ENCODE peak calls at places on chromosomes 2 and 18, in nine cellular contexts. One of them, this sample, is unnamed.
A peak's percentile ranks its signal among the peaks of the same experiment; 100 is the strongest.

GRCh38 chr2:240820607-240821428 is 799 bp upstream of the KIF1A start:
- DNase-seq in endodermal cell: peak; percentile 88
- DNase-seq in iris pigment epithelial cell: no peak
- DNase-seq in NCI-H2029: peak; percentile 54
- DNase-seq in activated effector memory CD4-positive, alpha-beta T cell treated with Interleukin-2 at 50 U/mL for 16 hours: no peak
- DNase-seq in effector memory CD8-positive, alpha-beta T cell: no peak
- DNase-seq in NCI-H2171: peak; percentile 48
- DNase-seq in CD4-positive, CD25-positive, alpha-beta regulatory T cell: no peak
- DNase-seq in upper lobe of right lung: no peak
- DNase-seq in this sample: peak; percentile 92

GRCh38 chr2:99692785-99693184 is 203.0 kb upstream of the REV1 start:
- DNase-seq in endodermal cell: peak; percentile 62
- DNase-seq in iris pigment epithelial cell: no peak
- DNase-seq in NCI-H2029: no peak
- DNase-seq in activated effector memory CD4-positive, alpha-beta T cell treated with Interleukin-2 at 50 U/mL for 16 hours: no peak
- DNase-seq in effector memory CD8-positive, alpha-beta T cell: no peak
- DNase-seq in NCI-H2171: no peak
- DNase-seq in CD4-positive, CD25-positive, alpha-beta regulatory T cell: no peak
- DNase-seq in upper lobe of right lung: no peak
- DNase-seq in this sample: peak; percentile 56

GRCh38 chr2:71894266-71894665 is 253.4 kb downstream of the CYP26B1 start:
- DNase-seq in endodermal cell: peak; percentile 62
- DNase-seq in iris pigment epithelial cell: no peak
- DNase-seq in NCI-H2029: no peak
- DNase-seq in activated effector memory CD4-positive, alpha-beta T cell treated with Interleukin-2 at 50 U/mL for 16 hours: no peak
- DNase-seq in effector memory CD8-positive, alpha-beta T cell: no peak
- DNase-seq in NCI-H2171: no peak
- DNase-seq in CD4-positive, CD25-positive, alpha-beta regulatory T cell: no peak
- DNase-seq in upper lobe of right lung: no peak
- DNase-seq in this sample: peak; percentile 76

GRCh38 chr2:45170976-45171514 is 161.8 kb upstream of the SIX2 start:
- DNase-seq in endodermal cell: no peak
- DNase-seq in iris pigment epithelial cell: no peak
- DNase-seq in NCI-H2029: no peak
- DNase-seq in activated effector memory CD4-positive, alpha-beta T cell treated with Interleukin-2 at 50 U/mL for 16 hours: no peak
- DNase-seq in effector memory CD8-positive, alpha-beta T cell: no peak
- DNase-seq in NCI-H2171: no peak
- DNase-seq in CD4-positive, CD25-positive, alpha-beta regulatory T cell: no peak
- DNase-seq in upper lobe of right lung: no peak
- DNase-seq in this sample: peak; percentile 34

GRCh38 chr2:9519250-9519649 is 36.4 kb downstream of the ADAM17 start:
- DNase-seq in endodermal cell: no peak
- DNase-seq in iris pigment epithelial cell: peak; percentile 65
- DNase-seq in NCI-H2029: no peak
- DNase-seq in activated effector memory CD4-positive, alpha-beta T cell treated with Interleukin-2 at 50 U/mL for 16 hours: no peak
- DNase-seq in effector memory CD8-positive, alpha-beta T cell: no peak
- DNase-seq in NCI-H2171: no peak
- DNase-seq in CD4-positive, CD25-positive, alpha-beta regulatory T cell: no peak
- DNase-seq in upper lobe of right lung: no peak
- DNase-seq in this sample: no peak

GRCh38 chr2:85777441-85777861 is 23.7 kb downstream of the ATOH8 start:
- DNase-seq in endodermal cell: no peak
- DNase-seq in iris pigment epithelial cell: no peak
- DNase-seq in NCI-H2029: no peak
- DNase-seq in activated effector memory CD4-positive, alpha-beta T cell treated with Interleukin-2 at 50 U/mL for 16 hours: no peak
- DNase-seq in effector memory CD8-positive, alpha-beta T cell: no peak
- DNase-seq in NCI-H2171: no peak
- DNase-seq in CD4-positive, CD25-positive, alpha-beta regulatory T cell: no peak
- DNase-seq in upper lobe of right lung: no peak
- DNase-seq in this sample: no peak

GRCh38 chr18:68426731-68427315 is 288.1 kb downstream of the TMX3 start:
- DNase-seq in endodermal cell: no peak
- DNase-seq in iris pigment epithelial cell: peak; percentile 45
- DNase-seq in NCI-H2029: no peak
- DNase-seq in activated effector memory CD4-positive, alpha-beta T cell treated with Interleukin-2 at 50 U/mL for 16 hours: no peak
- DNase-seq in effector memory CD8-positive, alpha-beta T cell: no peak
- DNase-seq in NCI-H2171: no peak
- DNase-seq in CD4-positive, CD25-positive, alpha-beta regulatory T cell: no peak
- DNase-seq in upper lobe of right lung: no peak
- DNase-seq in this sample: no peak

GRCh38 chr2:54787760-54788366 is 64.4 kb downstream of the EML6 start:
- DNase-seq in endodermal cell: no peak
- DNase-seq in iris pigment epithelial cell: no peak
- DNase-seq in NCI-H2029: no peak
- DNase-seq in activated effector memory CD4-positive, alpha-beta T cell treated with Interleukin-2 at 50 U/mL for 16 hours: no peak
- DNase-seq in effector memory CD8-positive, alpha-beta T cell: no peak
- DNase-seq in NCI-H2171: no peak
- DNase-seq in CD4-positive, CD25-positive, alpha-beta regulatory T cell: no peak
- DNase-seq in upper lobe of right lung: no peak
- DNase-seq in this sample: no peak

GRCh38 chr2:98839292-98839691 is 96.7 kb downstream of the CRACDL start:
- DNase-seq in endodermal cell: no peak
- DNase-seq in iris pigment epithelial cell: peak; percentile 59
- DNase-seq in NCI-H2029: no peak
- DNase-seq in activated effector memory CD4-positive, alpha-beta T cell treated with Interleukin-2 at 50 U/mL for 16 hours: no peak
- DNase-seq in effector memory CD8-positive, alpha-beta T cell: no peak
- DNase-seq in NCI-H2171: no peak
- DNase-seq in CD4-positive, CD25-positive, alpha-beta regulatory T cell: no peak
- DNase-seq in upper lobe of right lung: no peak
- DNase-seq in this sample: no peak

GRCh38 chr2:23330214-23330613 is 54.8 kb upstream of the KLHL29 start:
- DNase-seq in endodermal cell: peak; percentile 94
- DNase-seq in iris pigment epithelial cell: peak; percentile 21
- DNase-seq in NCI-H2029: no peak
- DNase-seq in activated effector memory CD4-positive, alpha-beta T cell treated with Interleukin-2 at 50 U/mL for 16 hours: no peak
- DNase-seq in effector memory CD8-positive, alpha-beta T cell: no peak
- DNase-seq in NCI-H2171: no peak
- DNase-seq in CD4-positive, CD25-positive, alpha-beta regulatory T cell: peak; percentile 3
- DNase-seq in upper lobe of right lung: no peak
- DNase-seq in this sample: peak; percentile 87

GRCh38 chr2:219542931-219543595 is 546 bp downstream of the CHPF start:
- DNase-seq in endodermal cell: no peak
- DNase-seq in iris pigment epithelial cell: peak; percentile 47
- DNase-seq in NCI-H2029: no peak
- DNase-seq in activated effector memory CD4-positive, alpha-beta T cell treated with Interleukin-2 at 50 U/mL for 16 hours: no peak
- DNase-seq in effector memory CD8-positive, alpha-beta T cell: peak; percentile 46
- DNase-seq in NCI-H2171: peak; percentile 46
- DNase-seq in CD4-positive, CD25-positive, alpha-beta regulatory T cell: peak; percentile 61
- DNase-seq in upper lobe of right lung: peak; percentile 77
- DNase-seq in this sample: peak; percentile 85

GRCh38 chr18:73366713-73367112 is 498.9 kb upstream of the NETO1 start:
- DNase-seq in endodermal cell: no peak
- DNase-seq in iris pigment epithelial cell: no peak
- DNase-seq in NCI-H2029: no peak
- DNase-seq in activated effector memory CD4-positive, alpha-beta T cell treated with Interleukin-2 at 50 U/mL for 16 hours: no peak
- DNase-seq in effector memory CD8-positive, alpha-beta T cell: no peak
- DNase-seq in NCI-H2171: no peak
- DNase-seq in CD4-positive, CD25-positive, alpha-beta regulatory T cell: no peak
- DNase-seq in upper lobe of right lung: no peak
- DNase-seq in this sample: no peak

GRCh38 chr2:216735086-216735485 is 39.7 kb upstream of the IGFBP5 start:
- DNase-seq in endodermal cell: no peak
- DNase-seq in iris pigment epithelial cell: peak; percentile 60
- DNase-seq in NCI-H2029: no peak
- DNase-seq in activated effector memory CD4-positive, alpha-beta T cell treated with Interleukin-2 at 50 U/mL for 16 hours: no peak
- DNase-seq in effector memory CD8-positive, alpha-beta T cell: no peak
- DNase-seq in NCI-H2171: peak; percentile 55
- DNase-seq in CD4-positive, CD25-positive, alpha-beta regulatory T cell: no peak
- DNase-seq in upper lobe of right lung: no peak
- DNase-seq in this sample: no peak

GRCh38 chr18:31631526-31631925 is 39.8 kb downstream of the TTR start:
- DNase-seq in endodermal cell: no peak
- DNase-seq in iris pigment epithelial cell: no peak
- DNase-seq in NCI-H2029: no peak
- DNase-seq in activated effector memory CD4-positive, alpha-beta T cell treated with Interleukin-2 at 50 U/mL for 16 hours: no peak
- DNase-seq in effector memory CD8-positive, alpha-beta T cell: no peak
- DNase-seq in NCI-H2171: no peak
- DNase-seq in CD4-positive, CD25-positive, alpha-beta regulatory T cell: no peak
- DNase-seq in upper lobe of right lung: no peak
- DNase-seq in this sample: no peak

GRCh38 chr2:85655961-85656403 is 12.0 kb downstream of the SFTPB start:
- DNase-seq in endodermal cell: no peak
- DNase-seq in iris pigment epithelial cell: no peak
- DNase-seq in NCI-H2029: no peak
- DNase-seq in activated effector memory CD4-positive, alpha-beta T cell treated with Interleukin-2 at 50 U/mL for 16 hours: no peak
- DNase-seq in effector memory CD8-positive, alpha-beta T cell: no peak
- DNase-seq in NCI-H2171: no peak
- DNase-seq in CD4-positive, CD25-positive, alpha-beta regulatory T cell: no peak
- DNase-seq in upper lobe of right lung: peak; percentile 73
- DNase-seq in this sample: no peak

GRCh38 chr2:240249423-240250149 is 109.1 kb upstream of the OTOS start:
- DNase-seq in endodermal cell: peak; percentile 52
- DNase-seq in iris pigment epithelial cell: no peak
- DNase-seq in NCI-H2029: no peak
- DNase-seq in activated effector memory CD4-positive, alpha-beta T cell treated with Interleukin-2 at 50 U/mL for 16 hours: no peak
- DNase-seq in effector memory CD8-positive, alpha-beta T cell: no peak
- DNase-seq in NCI-H2171: no peak
- DNase-seq in CD4-positive, CD25-positive, alpha-beta regulatory T cell: no peak
- DNase-seq in upper lobe of right lung: peak; percentile 64
- DNase-seq in this sample: peak; percentile 32

GRCh38 chr2:153477096-153477555 is 1.4 kb downstream of the RPRM start:
- DNase-seq in endodermal cell: peak; percentile 89
- DNase-seq in iris pigment epithelial cell: no peak
- DNase-seq in NCI-H2029: peak; percentile 59
- DNase-seq in activated effector memory CD4-positive, alpha-beta T cell treated with Interleukin-2 at 50 U/mL for 16 hours: no peak
- DNase-seq in effector memory CD8-positive, alpha-beta T cell: no peak
- DNase-seq in NCI-H2171: peak; percentile 88
- DNase-seq in CD4-positive, CD25-positive, alpha-beta regulatory T cell: no peak
- DNase-seq in upper lobe of right lung: no peak
- DNase-seq in this sample: peak; percentile 66

GRCh38 chr18:61950371-61950770 is 57.6 kb upstream of the RNF152 start:
- DNase-seq in endodermal cell: no peak
- DNase-seq in iris pigment epithelial cell: no peak
- DNase-seq in NCI-H2029: no peak
- DNase-seq in activated effector memory CD4-positive, alpha-beta T cell treated with Interleukin-2 at 50 U/mL for 16 hours: no peak
- DNase-seq in effector memory CD8-positive, alpha-beta T cell: no peak
- DNase-seq in NCI-H2171: no peak
- DNase-seq in CD4-positive, CD25-positive, alpha-beta regulatory T cell: no peak
- DNase-seq in upper lobe of right lung: no peak
- DNase-seq in this sample: no peak

GRCh38 chr2:109479804-109480203 is 134.0 kb downstream of the SEPTIN10 start:
- DNase-seq in endodermal cell: no peak
- DNase-seq in iris pigment epithelial cell: no peak
- DNase-seq in NCI-H2029: no peak
- DNase-seq in activated effector memory CD4-positive, alpha-beta T cell treated with Interleukin-2 at 50 U/mL for 16 hours: no peak
- DNase-seq in effector memory CD8-positive, alpha-beta T cell: no peak
- DNase-seq in NCI-H2171: no peak
- DNase-seq in CD4-positive, CD25-positive, alpha-beta regulatory T cell: no peak
- DNase-seq in upper lobe of right lung: no peak
- DNase-seq in this sample: no peak

GRCh38 chr18:23967321-23968089 is 47.0 kb upstream of the TTC39C start:
- DNase-seq in endodermal cell: no peak
- DNase-seq in iris pigment epithelial cell: no peak
- DNase-seq in NCI-H2029: no peak
- DNase-seq in activated effector memory CD4-positive, alpha-beta T cell treated with Interleukin-2 at 50 U/mL for 16 hours: peak; percentile 18
- DNase-seq in effector memory CD8-positive, alpha-beta T cell: peak; percentile 37
- DNase-seq in NCI-H2171: no peak
- DNase-seq in CD4-positive, CD25-positive, alpha-beta regulatory T cell: peak; percentile 72
- DNase-seq in upper lobe of right lung: no peak
- DNase-seq in this sample: no peak

GRCh38 chr2:6748399-6748798 is 117.3 kb downstream of the CMPK2 start:
- DNase-seq in endodermal cell: no peak
- DNase-seq in iris pigment epithelial cell: no peak
- DNase-seq in NCI-H2029: no peak
- DNase-seq in activated effector memory CD4-positive, alpha-beta T cell treated with Interleukin-2 at 50 U/mL for 16 hours: no peak
- DNase-seq in effector memory CD8-positive, alpha-beta T cell: no peak
- DNase-seq in NCI-H2171: no peak
- DNase-seq in CD4-positive, CD25-positive, alpha-beta regulatory T cell: no peak
- DNase-seq in upper lobe of right lung: no peak
- DNase-seq in this sample: no peak

GRCh38 chr2:238632181-238633060 is 205.7 kb downstream of the ASB1 start:
- DNase-seq in endodermal cell: no peak
- DNase-seq in iris pigment epithelial cell: no peak
- DNase-seq in NCI-H2029: no peak
- DNase-seq in activated effector memory CD4-positive, alpha-beta T cell treated with Interleukin-2 at 50 U/mL for 16 hours: no peak
- DNase-seq in effector memory CD8-positive, alpha-beta T cell: no peak
- DNase-seq in NCI-H2171: no peak
- DNase-seq in CD4-positive, CD25-positive, alpha-beta regulatory T cell: no peak
- DNase-seq in upper lobe of right lung: no peak
- DNase-seq in this sample: no peak

GRCh38 chr2:14516844-14517243 is 115.7 kb upstream of the LRATD1 start:
- DNase-seq in endodermal cell: no peak
- DNase-seq in iris pigment epithelial cell: peak; percentile 96
- DNase-seq in NCI-H2029: no peak
- DNase-seq in activated effector memory CD4-positive, alpha-beta T cell treated with Interleukin-2 at 50 U/mL for 16 hours: no peak
- DNase-seq in effector memory CD8-positive, alpha-beta T cell: no peak
- DNase-seq in NCI-H2171: no peak
- DNase-seq in CD4-positive, CD25-positive, alpha-beta regulatory T cell: no peak
- DNase-seq in upper lobe of right lung: no peak
- DNase-seq in this sample: no peak

GRCh38 chr2:11753452-11753885 is 7.0 kb downstream of the LPIN1 start:
- DNase-seq in endodermal cell: no peak
- DNase-seq in iris pigment epithelial cell: no peak
- DNase-seq in NCI-H2029: peak; percentile 90
- DNase-seq in activated effector memory CD4-positive, alpha-beta T cell treated with Interleukin-2 at 50 U/mL for 16 hours: no peak
- DNase-seq in effector memory CD8-positive, alpha-beta T cell: no peak
- DNase-seq in NCI-H2171: no peak
- DNase-seq in CD4-positive, CD25-positive, alpha-beta regulatory T cell: peak; percentile 80
- DNase-seq in upper lobe of right lung: peak; percentile 74
- DNase-seq in this sample: no peak

GRCh38 chr18:28875059-28875458 is 698.1 kb upstream of the CDH2 start:
- DNase-seq in endodermal cell: no peak
- DNase-seq in iris pigment epithelial cell: peak; percentile 25
- DNase-seq in NCI-H2029: no peak
- DNase-seq in activated effector memory CD4-positive, alpha-beta T cell treated with Interleukin-2 at 50 U/mL for 16 hours: no peak
- DNase-seq in effector memory CD8-positive, alpha-beta T cell: no peak
- DNase-seq in NCI-H2171: no peak
- DNase-seq in CD4-positive, CD25-positive, alpha-beta regulatory T cell: no peak
- DNase-seq in upper lobe of right lung: no peak
- DNase-seq in this sample: no peak

GRCh38 chr2:196500686-196501431 is 138.7 kb upstream of the CCDC150 start:
- DNase-seq in endodermal cell: no peak
- DNase-seq in iris pigment epithelial cell: peak; percentile 60
- DNase-seq in NCI-H2029: no peak
- DNase-seq in activated effector memory CD4-positive, alpha-beta T cell treated with Interleukin-2 at 50 U/mL for 16 hours: no peak
- DNase-seq in effector memory CD8-positive, alpha-beta T cell: no peak
- DNase-seq in NCI-H2171: no peak
- DNase-seq in CD4-positive, CD25-positive, alpha-beta regulatory T cell: no peak
- DNase-seq in upper lobe of right lung: no peak
- DNase-seq in this sample: no peak

GRCh38 chr18:70289351-70290330 is 796 bp downstream of the SOCS6 start:
- DNase-seq in endodermal cell: peak; percentile 76
- DNase-seq in iris pigment epithelial cell: peak; percentile 50
- DNase-seq in NCI-H2029: no peak
- DNase-seq in activated effector memory CD4-positive, alpha-beta T cell treated with Interleukin-2 at 50 U/mL for 16 hours: no peak
- DNase-seq in effector memory CD8-positive, alpha-beta T cell: no peak
- DNase-seq in NCI-H2171: peak; percentile 16
- DNase-seq in CD4-positive, CD25-positive, alpha-beta regulatory T cell: peak; percentile 6
- DNase-seq in upper lobe of right lung: peak; percentile 77
- DNase-seq in this sample: peak; percentile 86

GRCh38 chr2:160652236-160652635 is 158.6 kb upstream of the RBMS1 start:
- DNase-seq in endodermal cell: no peak
- DNase-seq in iris pigment epithelial cell: peak; percentile 23
- DNase-seq in NCI-H2029: no peak
- DNase-seq in activated effector memory CD4-positive, alpha-beta T cell treated with Interleukin-2 at 50 U/mL for 16 hours: peak; percentile 53
- DNase-seq in effector memory CD8-positive, alpha-beta T cell: peak; percentile 37
- DNase-seq in NCI-H2171: no peak
- DNase-seq in CD4-positive, CD25-positive, alpha-beta regulatory T cell: peak; percentile 87
- DNase-seq in upper lobe of right lung: peak; percentile 61
- DNase-seq in this sample: no peak